ENCODE peak calls at places on chromosomes 2 and 18, in nine cellular contexts. A is kidney, H is tibial artery, J is A549, G is GM06990, L is dorsolateral prefrontal cortex, Q is adipocyte, X is breast epithelium, D is fibroblast of pulmonary artery. U is an unnamed sample.

GRCh38 chr2:232860593-232861241 is 9.3 kb upstream of the SNORC start:
- DNase-seq in G (no peak), J (no peak), L (no peak), D (no peak), Q (no peak), X (no peak), A (no peak), H (no peak), U (peak)

GRCh38 chr2:234033174-234033573 is 17.3 kb upstream of the SPP2 start:
- DNase-seq in A (no peak), L (no peak), X (no peak), H (no peak), G (no peak), Q (no peak), D (no peak), J (no peak), U (peak)

GRCh38 chr2:9950521-9951271 is 797 bp upstream of the GRHL1 start:
- DNase-seq in A (peak), H (no peak), D (no peak), X (no peak), Q (peak), G (peak), L (peak), J (no peak), U (peak)

GRCh38 chr2:11011359-11011758 is 99.6 kb downstream of the KCNF1 start:
- DNase-seq in Q (no peak), H (no peak), D (no peak), L (no peak), J (no peak), X (no peak), A (no peak), G (no peak), U (no peak)

GRCh38 chr2:187594801-187595200 is 40.6 kb upstream of the TFPI start:
- DNase-seq in L (no peak), G (no peak), J (no peak), Q (peak), H (no peak), D (peak), A (no peak), X (no peak), U (peak)

GRCh38 chr2:26727641-26728561 is 35.4 kb downstream of the KCNK3 start:
- DNase-seq in A (peak), D (no peak), L (no peak), Q (no peak), G (no peak), J (no peak), H (no peak), X (no peak), U (no peak)

GRCh38 chr2:8049111-8049720 is 632.6 kb upstream of the ID2 start:
- DNase-seq in L (no peak), G (no peak), X (no peak), A (no peak), Q (peak), J (no peak), H (no peak), D (peak), U (peak)

GRCh38 chr2:39516347-39517101 is 79.4 kb upstream of the MAP4K3 start:
- DNase-seq in Q (peak), A (no peak), D (peak), J (no peak), L (peak), G (no peak), X (no peak), H (peak), U (peak)

GRCh38 chr2:9222246-9222898 is 15.8 kb downstream of the ASAP2 start:
- DNase-seq in G (no peak), D (no peak), Q (no peak), J (no peak), L (no peak), H (no peak), X (no peak), A (no peak), U (no peak)

GRCh38 chr2:171923206-171923605 is 945 bp downstream of the HAT1 start:
- DNase-seq in H (no peak), X (no peak), J (peak), G (no peak), A (no peak), D (peak), Q (peak), L (no peak), U (peak)

GRCh38 chr18:74836296-74837139 is 238.8 kb downstream of the ZNF407 start:
- DNase-seq in Q (peak), A (no peak), L (no peak), D (peak), X (no peak), H (no peak), G (no peak), J (peak), U (peak)

GRCh38 chr2:37569986-37570688 is 101.3 kb downstream of the CDC42EP3 start:
- DNase-seq in J (no peak), A (no peak), L (no peak), G (no peak), D (peak), H (no peak), X (no peak), Q (peak), U (peak)

GRCh38 chr2:226609361-226609760 is 190.3 kb downstream of the IRS1 start:
- DNase-seq in H (no peak), Q (peak), L (no peak), G (no peak), X (no peak), A (no peak), D (peak), J (no peak), U (peak)

GRCh38 chr2:133840761-133841160 is 272.5 kb upstream of the NCKAP5 start:
- DNase-seq in H (no peak), J (no peak), Q (no peak), A (no peak), X (no peak), D (no peak), L (no peak), G (no peak), U (no peak)

GRCh38 chr18:79888016-79888415 is 63.4 kb downstream of the SLC66A2 start:
- DNase-seq in Q (no peak), J (no peak), X (no peak), H (no peak), G (no peak), A (peak), L (no peak), D (no peak), U (no peak)

GRCh38 chr2:48146552-48146951 is 240.3 kb upstream of the FBXO11 start:
- DNase-seq in H (no peak), X (no peak), D (no peak), A (no peak), G (no peak), L (no peak), Q (no peak), J (no peak), U (no peak)

DNA sequence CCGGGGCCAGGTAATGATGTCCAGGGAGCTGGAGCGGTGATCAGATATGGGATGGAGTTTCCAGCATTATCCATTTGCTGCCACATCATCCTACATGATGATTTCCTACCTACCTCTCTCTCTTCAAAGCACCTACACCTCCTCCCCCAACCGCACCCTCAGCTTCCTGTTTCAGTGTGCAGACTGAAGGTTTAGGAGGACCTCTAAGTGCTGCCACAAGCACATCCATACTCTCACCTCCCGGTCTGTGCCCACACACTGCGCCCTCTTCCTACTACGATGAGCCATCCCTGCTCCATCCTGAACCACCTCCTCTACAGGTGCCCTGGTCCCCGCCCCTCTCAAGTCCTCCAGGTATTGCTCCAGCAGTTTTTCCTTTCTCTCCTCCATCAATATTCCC is 123.7 kb downstream of the ALPK2 start:
- DNase-seq in G (no peak), L (no peak), X (no peak), Q (no peak), J (no peak), A (no peak), D (no peak), H (no peak), U (no peak)
- H3K4me3 ChIP-seq in G (no peak), L (no peak), X (no peak), Q (no peak), J (no peak), A (no peak), D (no peak), H (no peak), U (no peak)

DNA sequence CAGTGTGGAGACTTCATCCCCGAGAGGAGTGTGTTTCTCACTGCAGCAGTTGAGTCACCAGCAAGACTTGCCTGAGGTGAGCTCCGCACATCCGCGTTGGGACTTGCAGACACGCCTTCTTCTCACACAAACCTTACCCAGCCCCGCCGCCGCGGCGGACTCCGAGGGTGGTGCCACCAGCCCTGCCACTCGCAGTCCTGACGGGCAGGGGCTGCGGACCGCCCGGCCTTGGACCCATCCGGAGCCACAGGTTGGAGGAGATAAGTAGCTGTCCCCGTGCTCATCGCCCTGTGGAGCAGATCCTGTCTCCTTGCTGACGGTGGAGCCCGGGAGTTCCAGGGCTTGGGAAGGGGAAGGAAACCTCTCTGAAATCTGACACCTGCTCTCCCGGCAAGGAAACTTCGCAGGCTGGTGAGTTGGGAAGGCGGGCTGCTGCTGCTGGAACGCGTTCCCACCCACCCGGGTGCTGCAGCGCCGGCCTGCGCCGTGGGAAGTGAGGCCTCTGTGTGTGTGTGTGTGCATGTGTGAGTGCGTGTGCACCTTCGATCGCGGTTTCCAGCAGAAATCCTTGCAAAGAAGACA is at the start of gene RAB27B:
- DNase-seq in J (peak), Q (peak), H (peak), G (peak), X (peak), L (peak), D (peak), A (peak), U (peak)
- H3K4me3 ChIP-seq in J (peak), Q (peak), H (peak), G (no peak), X (peak), L (peak), D (peak), A (peak), U (peak)

GRCh38 chr2:16628316-16628715 is 37.3 kb downstream of the CYRIA start:
- DNase-seq in H (no peak), L (no peak), X (no peak), D (no peak), A (no peak), J (no peak), G (no peak), Q (no peak), U (no peak)
- H3K4me3 ChIP-seq in H (no peak), L (no peak), X (no peak), D (no peak), A (no peak), J (no peak), G (no peak), Q (no peak), U (no peak)

DNA sequence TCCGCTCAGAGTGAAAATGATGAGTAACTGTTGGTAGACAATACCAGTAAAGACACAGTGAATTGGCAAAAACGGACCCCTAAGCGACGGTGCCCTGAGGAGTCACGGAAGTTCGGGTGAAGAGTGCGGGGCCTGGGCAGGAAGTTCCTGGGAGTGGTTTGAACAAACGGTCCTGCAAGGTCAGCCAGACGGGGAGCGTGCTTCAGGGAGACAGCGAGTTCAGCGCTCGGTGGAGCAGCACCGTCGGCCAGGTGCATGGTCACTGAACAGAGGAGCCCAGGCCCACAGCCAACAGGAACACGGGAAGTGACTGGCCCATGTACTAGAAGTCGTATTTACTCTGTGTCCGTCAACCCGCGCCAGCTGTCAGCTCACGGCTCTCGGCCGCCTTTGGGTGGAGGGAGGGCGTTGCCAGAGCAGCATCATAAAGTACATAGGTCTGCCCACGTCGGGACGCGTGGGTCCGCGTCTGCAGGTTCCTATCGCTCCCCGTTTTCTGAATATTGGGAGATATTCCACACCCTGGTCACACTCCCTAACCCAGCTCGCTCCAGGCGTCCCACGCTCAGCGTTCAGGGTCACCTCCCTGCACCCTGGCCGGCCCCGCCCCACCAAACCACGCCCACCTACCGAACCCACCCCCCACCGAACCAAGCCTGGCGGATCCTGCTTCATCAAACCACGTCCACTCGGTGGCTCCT is 75.6 kb upstream of the UXS1 start:
- DNase-seq in D (no peak), H (no peak), A (peak), L (no peak), X (no peak), G (peak), J (peak), Q (no peak), U (peak)
- H3K4me3 ChIP-seq in D (no peak), H (peak), A (peak), L (peak), X (peak), G (no peak), J (peak), Q (no peak), U (peak)

GRCh38 chr2:149587220-149587949 is at the start of gene MMADHC:
- DNase-seq in L (peak), A (peak), Q (peak), D (peak), H (peak), J (peak), X (peak), G (peak), U (peak)

GRCh38 chr2:149586898-149587219 is 716 bp downstream of the MMADHC start:
- DNase-seq in X (no peak), J (no peak), Q (peak), G (no peak), H (no peak), D (no peak), A (no peak), L (no peak), U (no peak)

GRCh38 chr2:149586063-149586462 is 1.5 kb downstream of the MMADHC start:
- DNase-seq in L (no peak), Q (no peak), X (no peak), H (no peak), G (no peak), A (no peak), D (no peak), J (no peak), U (no peak)

GRCh38 chr2:149587950-149588487 is 444 bp upstream of the MMADHC start:
- DNase-seq in A (no peak), X (no peak), L (no peak), G (no peak), H (no peak), D (no peak), J (no peak), Q (no peak), U (no peak)

DNA sequence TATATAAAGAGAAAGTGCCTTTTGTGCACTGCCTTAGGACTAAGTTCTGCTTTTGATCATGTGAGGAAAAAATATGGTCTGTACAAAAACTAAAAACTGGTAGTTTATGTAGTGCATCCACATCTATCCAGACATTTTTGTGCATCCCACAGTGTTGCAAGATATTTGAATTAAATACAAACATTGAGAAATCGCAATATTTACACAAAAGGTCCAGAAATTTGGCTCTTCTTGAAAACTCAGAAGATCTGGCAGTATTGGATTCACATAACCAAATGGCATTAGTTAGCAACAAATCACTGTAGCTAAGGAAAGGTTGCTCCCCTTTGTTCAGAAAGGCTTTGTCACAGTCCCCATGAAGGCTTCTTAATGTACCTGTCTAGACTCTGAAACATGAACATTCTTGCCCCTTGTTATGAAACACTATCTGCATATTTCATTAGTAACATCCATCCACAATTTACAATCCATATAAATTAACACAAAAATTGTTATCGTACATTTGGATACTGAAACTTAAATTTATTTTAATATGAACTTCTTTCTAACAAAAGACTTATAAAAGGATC is 2.2 kb downstream of the MMADHC start:
- DNase-seq in Q (peak), X (no peak), L (no peak), G (no peak), J (no peak), D (no peak), H (no peak), A (no peak), U (no peak)
- H3K4me3 ChIP-seq in Q (peak), X (no peak), L (peak), G (peak), J (peak), D (peak), H (peak), A (peak), U (peak)

U was measured in choroid plexus epithelial cell.